ENCODE peak calls at places on chromosomes 1 and 21, in four cellular contexts. S is GM12891, N is mesothelial cell of epicardium, W is EH. M is an unnamed sample.

GRCh38 chr1:218812360-218812759 is 361.3 kb upstream of the LYPLAL1 start:
- DNase-seq in S (no peak), N (no peak), W (no peak), M (no peak)

GRCh38 chr1:2186901-2187300 is 7.7 kb downstream of the FAAP20 start:
- DNase-seq in S (no peak), W (no peak), N (no peak), M (no peak)

GRCh38 chr1:13813398-13814012 is 113.5 kb downstream of the PRDM2 start:
- DNase-seq in N (no peak), S (peak; percentile 35), W (peak; percentile 39), M (peak; percentile 79)

GRCh38 chr1:178011864-178012476 is 42.1 kb upstream of the SEC16B start:
- DNase-seq in W (no peak), S (no peak), N (no peak), M (no peak)

GRCh38 chr21:33367309-33367973 is 35.8 kb upstream of the IFNGR2 start:
- DNase-seq in N (no peak), W (no peak), S (no peak), M (no peak)

GRCh38 chr1:160078392-160079195 is 2.7 kb upstream of the KCNJ9 start:
- DNase-seq in N (no peak), W (peak; percentile 49), S (peak; percentile 61), M (peak; percentile 77)

GRCh38 chr21:14241322-14241721 is 25.4 kb downstream of the RBM11 start:
- DNase-seq in S (no peak), N (no peak), W (no peak), M (no peak)

GRCh38 chr1:9250586-9251381 is 16.2 kb downstream of the H6PD start:
- DNase-seq in S (no peak), N (no peak), W (no peak), M (no peak)

GRCh38 chr1:116834605-116835004 is 75.1 kb upstream of the PTGFRN start:
- DNase-seq in W (no peak), N (no peak), S (no peak), M (no peak)

GRCh38 chr1:159935719-159936283 is 9.6 kb downstream of the IGSF9 start:
- DNase-seq in N (no peak), S (no peak), W (peak; percentile 37), M (peak; percentile 48)

M was measured in GM13976.